ENCODE peak calls at places on chromosomes 2 and 18, in ten cellular contexts. C, N, L, Y, Q, I, E, U, D and Z are unnamed samples.

GRCh38 chr18:49241852-49242251 is 218.6 kb downstream of the DYM start:
- DNase-seq in Y (no peak), C (peak), I (peak), L (no peak), E (no peak), U (peak), D (no peak), N (no peak), Q (no peak), Z (peak)

GRCh38 chr2:70907130-70907756 is 28.5 kb upstream of the ATP6V1B1 start:
- DNase-seq in N (no peak), U (no peak), C (no peak), Y (no peak), I (no peak), Q (no peak), E (no peak), L (no peak), D (peak), Z (peak)

GRCh38 chr2:64470921-64471320 is 17.0 kb downstream of the LGALSL start:
- DNase-seq in L (no peak), N (no peak), U (no peak), C (no peak), Y (no peak), D (no peak), Q (no peak), E (no peak), I (no peak), Z (no peak)

GRCh38 chr2:72361516-72361915 is 213.9 kb upstream of the CYP26B1 start:
- DNase-seq in U (no peak), Y (no peak), D (no peak), I (no peak), C (no peak), N (no peak), L (no peak), E (no peak), Q (no peak), Z (no peak)

GRCh38 chr2:7835693-7836680 is 845.9 kb upstream of the ID2 start:
- DNase-seq in I (no peak), E (no peak), N (no peak), C (no peak), Q (peak), D (peak), L (no peak), U (no peak), Y (no peak), Z (peak)

GRCh38 chr18:76499596-76500340 is 4.7 kb upstream of the ZNF516 start:
- DNase-seq in L (no peak), Q (peak), E (no peak), N (no peak), I (no peak), Y (no peak), D (peak), U (no peak), C (no peak), Z (no peak)

GRCh38 chr2:11023326-11024009 is 111.7 kb downstream of the KCNF1 start:
- DNase-seq in N (no peak), L (no peak), C (no peak), I (no peak), D (no peak), U (no peak), E (no peak), Y (no peak), Q (no peak), Z (no peak)

GRCh38 chr2:126041648-126042047 is 614.3 kb upstream of the GYPC start:
- DNase-seq in L (no peak), C (no peak), D (no peak), I (no peak), U (no peak), N (no peak), Y (no peak), Q (no peak), E (no peak), Z (no peak)

GRCh38 chr2:177889812-177890460 is 182.6 kb downstream of the PDE11A start:
- DNase-seq in Q (no peak), N (no peak), L (no peak), D (no peak), Y (no peak), I (no peak), E (no peak), C (no peak), U (no peak), Z (no peak)

GRCh38 chr2:35946431-35946991 is 409.1 kb upstream of the CRIM1 start:
- DNase-seq in E (no peak), Y (no peak), N (no peak), I (no peak), L (no peak), C (no peak), D (no peak), U (no peak), Q (no peak), Z (no peak)

GRCh38 chr2:159604159-159604558 is 12.2 kb downstream of the BAZ2B start:
- DNase-seq in D (no peak), E (no peak), I (no peak), Q (no peak), N (no peak), L (no peak), U (no peak), Y (no peak), C (no peak), Z (no peak)

GRCh38 chr2:144152817-144153271 is 367.1 kb downstream of the ZEB2 start:
- DNase-seq in C (peak), E (no peak), I (peak), N (peak), Q (no peak), U (no peak), D (peak), Y (no peak), L (no peak), Z (peak)

GRCh38 chr2:177572236-177572671 is 179.7 kb downstream of the AGPS start:
- DNase-seq in I (peak), E (no peak), N (no peak), L (no peak), Q (no peak), U (no peak), D (no peak), C (peak), Y (no peak), Z (peak)

GRCh38 chr2:98175811-98176210 is 88.8 kb downstream of the VWA3B start:
- DNase-seq in L (no peak), I (no peak), C (no peak), E (no peak), U (no peak), D (peak), N (no peak), Y (no peak), Q (no peak), Z (no peak)

GRCh38 chr2:60819155-60819862 is 62.1 kb upstream of the REL start:
- DNase-seq in Y (no peak), Q (no peak), E (peak), U (no peak), L (no peak), D (no peak), C (no peak), N (peak), I (no peak), Z (no peak)

GRCh38 chr2:234952270-234953115 is 676 bp downstream of the SH3BP4 start:
- DNase-seq in N (peak), I (no peak), Q (no peak), C (no peak), Y (no peak), U (peak), L (no peak), D (no peak), E (no peak), Z (no peak)

GRCh38 chr2:45743531-45744391 is 92.3 kb downstream of the PRKCE start:
- DNase-seq in I (peak), U (peak), N (peak), Q (no peak), C (peak), D (no peak), Y (no peak), L (peak), E (no peak), Z (peak)

GRCh38 chr2:198054299-198054698 is 249.9 kb downstream of the PLCL1 start:
- DNase-seq in C (peak), Y (no peak), I (peak), U (peak), Q (no peak), D (peak), E (no peak), N (peak), L (no peak), Z (peak)

GRCh38 chr18:69956037-69956436 is 8.4 kb upstream of the CD226 start:
- DNase-seq in U (no peak), C (no peak), L (no peak), N (no peak), Y (no peak), Q (no peak), I (no peak), D (no peak), E (no peak), Z (no peak)

GRCh38 chr2:98454500-98455235 is 10.0 kb downstream of the INPP4A start:
- DNase-seq in N (no peak), L (no peak), I (no peak), E (no peak), C (no peak), U (no peak), Q (no peak), Y (no peak), D (peak), Z (peak)

GRCh38 chr2:1582891-1583341 is 161.4 kb downstream of the PXDN start:
- DNase-seq in C (no peak), Q (no peak), I (no peak), U (no peak), N (no peak), L (no peak), E (no peak), D (no peak), Y (no peak), Z (no peak)

GRCh38 chr2:218235017-218235416 is 18.0 kb downstream of the ARPC2 start:
- DNase-seq in U (no peak), D (no peak), I (no peak), Q (no peak), Y (no peak), N (no peak), C (no peak), L (no peak), E (no peak), Z (no peak)

GRCh38 chr2:201644001-201644400 is 698 bp upstream of the TMEM237 start:
- DNase-seq in D (no peak), I (peak), E (no peak), C (no peak), Y (no peak), U (no peak), Q (no peak), L (no peak), N (peak), Z (peak)

GRCh38 chr2:19911799-19912509 is 10.2 kb upstream of the TTC32 start:
- DNase-seq in I (peak), Q (no peak), Y (no peak), C (peak), L (no peak), D (no peak), N (no peak), E (no peak), U (no peak), Z (peak)

GRCh38 chr2:232481322-232482140 is 6.1 kb downstream of the ECEL1 start:
- DNase-seq in L (no peak), Q (no peak), C (no peak), E (no peak), Y (no peak), N (no peak), I (no peak), D (no peak), U (no peak), Z (no peak)

GRCh38 chr2:237179161-237179560 is 93.5 kb downstream of the COPS8 start:
- DNase-seq in C (no peak), N (no peak), L (no peak), U (no peak), Q (no peak), E (no peak), D (no peak), I (no peak), Y (no peak), Z (peak)

GRCh38 chr18:59148192-59148591 is 8.5 kb downstream of the SEC11C start:
- DNase-seq in Q (no peak), N (no peak), Y (peak), U (no peak), D (no peak), C (no peak), L (no peak), I (no peak), E (no peak), Z (no peak)

GRCh38 chr2:230975927-230976326 is 20.0 kb upstream of the SPATA3 start:
- DNase-seq in U (no peak), Y (no peak), E (no peak), Q (no peak), C (no peak), L (no peak), D (no peak), N (no peak), I (no peak), Z (no peak)
- H3K4me3 ChIP-seq in U (no peak), Y (no peak), E (no peak), Q (no peak), C (no peak), L (no peak), D (no peak), N (no peak), I (no peak), Z (no peak)

GRCh38 chr2:128313076-128313836 is 5.4 kb downstream of the HS6ST1 start:
- DNase-seq in Q (no peak), D (peak), C (no peak), L (peak), I (peak), N (no peak), E (no peak), U (peak), Y (no peak), Z (peak)
- TF ChIP-seq CTCF in Q (no peak), D (peak), C (peak), L (no peak), I (peak), N (no peak), E (no peak), U (peak), Y (peak), Z (peak)

DNA sequence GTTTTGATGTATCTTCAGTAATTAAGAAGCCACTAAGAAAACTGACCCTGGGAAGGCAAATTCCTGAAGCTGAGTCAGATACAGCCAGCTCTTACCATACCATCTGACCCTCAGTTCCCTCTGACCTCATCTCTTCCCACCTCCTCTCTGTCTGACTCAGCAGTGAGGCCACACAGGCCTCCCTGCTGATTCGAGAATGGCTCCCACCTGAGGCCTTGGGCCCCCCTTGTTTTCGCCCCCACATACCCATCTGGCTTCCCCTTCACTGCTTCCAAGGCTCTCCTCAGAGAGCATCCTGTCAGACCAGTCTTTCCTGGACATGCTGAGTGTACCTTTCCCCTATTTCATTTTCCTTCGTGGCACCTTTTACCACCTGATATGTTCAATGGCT is 71.0 kb upstream of the CYP1B1 start:
- DNase-seq in E (no peak), Q (peak), N (peak), U (no peak), Y (peak), L (no peak), C (peak), I (peak), D (peak), Z (peak)
- H3K4me3 ChIP-seq in E (no peak), Q (no peak), N (no peak), U (no peak), Y (no peak), L (no peak), C (peak), I (no peak), D (no peak), Z (no peak)

GRCh38 chr2:30334738-30335426 is 103.5 kb downstream of the LBH start:
- DNase-seq in C (no peak), D (no peak), I (no peak), E (no peak), U (no peak), L (no peak), Q (no peak), Y (no peak), N (no peak), Z (no peak)
- TF ChIP-seq CTCF in C (no peak), D (no peak), I (no peak), E (no peak), U (peak), L (no peak), Q (no peak), Y (no peak), N (no peak), Z (no peak)

DNA sequence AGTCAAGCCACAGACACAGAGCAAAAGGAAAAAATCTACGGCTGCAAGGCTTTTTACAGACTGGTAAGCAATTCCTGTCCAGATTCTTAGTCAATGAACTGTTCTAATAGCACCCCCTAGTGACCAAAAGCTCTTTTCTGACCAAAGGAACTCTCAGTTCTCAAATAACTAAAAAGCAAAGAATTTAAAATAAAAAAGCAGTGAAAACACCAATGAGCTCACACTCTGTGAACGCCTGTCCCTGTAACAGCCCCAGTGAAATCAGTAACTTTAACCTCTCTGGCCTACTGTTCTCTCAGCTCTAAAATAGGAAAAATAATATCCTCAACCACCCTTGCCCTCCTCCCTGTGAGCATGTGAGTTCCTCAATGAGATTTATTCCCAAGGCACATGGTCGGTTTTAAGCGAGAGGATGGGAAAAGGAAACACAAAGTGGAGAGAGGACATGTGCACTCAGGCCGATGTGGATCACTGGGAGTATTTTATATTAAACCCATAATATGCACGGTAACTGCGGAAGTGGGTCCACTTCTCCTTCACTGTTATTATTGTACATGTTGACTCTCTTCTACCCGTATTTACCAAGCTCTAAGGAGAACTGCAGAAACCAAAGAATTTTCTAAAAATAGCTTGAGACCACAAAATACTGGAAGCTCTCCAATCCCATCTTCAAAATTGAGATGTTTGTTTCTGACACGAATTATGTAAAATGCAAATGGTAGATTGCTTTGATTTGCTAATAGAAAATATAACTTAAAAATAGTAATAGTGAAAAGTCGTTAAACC is 128.5 kb downstream of the STK39 start:
- DNase-seq in Q (no peak), L (no peak), N (peak), C (peak), D (peak), E (no peak), U (peak), Y (no peak), I (peak), Z (peak)
- H3K4me3 ChIP-seq in Q (no peak), L (no peak), N (no peak), C (no peak), D (no peak), E (no peak), U (no peak), Y (no peak), I (no peak), Z (no peak)

GRCh38 chr2:224645722-224646121 is 60.6 kb upstream of the CUL3 start:
- DNase-seq in D (no peak), E (no peak), I (no peak), U (no peak), N (no peak), Y (no peak), L (no peak), C (no peak), Q (no peak), Z (no peak)

GRCh38 chr2:224650815-224651439 is 65.2 kb downstream of the CCDC195 start:
- DNase-seq in D (peak), Y (no peak), N (peak), E (no peak), L (no peak), C (peak), U (no peak), I (peak), Q (no peak), Z (peak)

GRCh38 chr2:224640694-224641093 is 55.5 kb upstream of the CUL3 start:
- DNase-seq in E (no peak), Q (no peak), Y (no peak), D (no peak), N (no peak), I (no peak), U (no peak), L (no peak), C (no peak), Z (no peak)

GRCh38 chr2:224646242-224646846 is 61.2 kb upstream of the CUL3 start:
- DNase-seq in L (no peak), N (peak), Q (no peak), D (peak), Y (no peak), U (peak), I (peak), E (no peak), C (no peak), Z (peak)
- TF ChIP-seq CTCF in L (peak), N (peak), Q (peak), D (peak), Y (peak), U (peak), I (peak), E (peak), C (peak), Z (peak)

GRCh38 chr18:46028536-46028891 is 43.5 kb downstream of the PSTPIP2 start:
- DNase-seq in Y (no peak), U (no peak), Q (no peak), D (no peak), C (no peak), I (no peak), E (no peak), L (no peak), N (no peak), Z (no peak)
- H3K4me3 ChIP-seq in Y (no peak), U (peak), Q (no peak), D (no peak), C (peak), I (peak), E (peak), L (peak), N (no peak), Z (peak)